ENCODE peak calls at places on chromosomes 13 and 19, in four cellular contexts. One of them, this sample, is unnamed.

GRCh38 chr13:105083986-105084385 is 1451.5 kb downstream of the EFNB2 start:
- DNase-seq in heart right ventricle: no peak
- DNase-seq in effector memory CD4-positive, alpha-beta T cell: no peak
- DNase-seq in bronchial epithelial cell: no peak
- DNase-seq in this sample: no peak

GRCh38 chr19:49157445-49158224 is at the start of gene TRPM4:
- DNase-seq in heart right ventricle: peak; percentile 96
- DNase-seq in effector memory CD4-positive, alpha-beta T cell: no peak
- DNase-seq in bronchial epithelial cell: peak; percentile 72
- DNase-seq in this sample: no peak

GRCh38 chr13:44404261-44405139 is 30.9 kb downstream of the SERP2 start:
- DNase-seq in heart right ventricle: no peak
- DNase-seq in effector memory CD4-positive, alpha-beta T cell: no peak
- DNase-seq in bronchial epithelial cell: no peak
- DNase-seq in this sample: no peak

GRCh38 chr13:89755729-89756492 is 1591.6 kb upstream of the MIR17HG start:
- DNase-seq in heart right ventricle: no peak
- DNase-seq in effector memory CD4-positive, alpha-beta T cell: no peak
- DNase-seq in bronchial epithelial cell: no peak
- DNase-seq in this sample: no peak

GRCh38 chr13:95118541-95119324 is 182.5 kb downstream of the ABCC4 start:
- DNase-seq in heart right ventricle: no peak
- DNase-seq in effector memory CD4-positive, alpha-beta T cell: no peak
- DNase-seq in bronchial epithelial cell: no peak
- DNase-seq in this sample: no peak

GRCh38 chr13:49098198-49098597 is 121.9 kb upstream of the MLNR start:
- DNase-seq in heart right ventricle: no peak
- DNase-seq in effector memory CD4-positive, alpha-beta T cell: no peak
- DNase-seq in bronchial epithelial cell: peak; percentile 95
- DNase-seq in this sample: peak; percentile 32

GRCh38 chr13:27605610-27606200 is 14.6 kb downstream of the LNX2 start:
- DNase-seq in heart right ventricle: no peak
- DNase-seq in effector memory CD4-positive, alpha-beta T cell: no peak
- DNase-seq in bronchial epithelial cell: peak; percentile 50
- DNase-seq in this sample: no peak

GRCh38 chr13:103941506-103942148 is 875.4 kb upstream of the SLC10A2 start:
- DNase-seq in heart right ventricle: no peak
- DNase-seq in effector memory CD4-positive, alpha-beta T cell: no peak
- DNase-seq in bronchial epithelial cell: peak; percentile 22
- DNase-seq in this sample: no peak

GRCh38 chr13:90750021-90750420 is 597.5 kb upstream of the MIR17HG start:
- DNase-seq in heart right ventricle: no peak
- DNase-seq in effector memory CD4-positive, alpha-beta T cell: no peak
- DNase-seq in bronchial epithelial cell: no peak
- DNase-seq in this sample: no peak

GRCh38 chr13:40120781-40121180 is 465.3 kb downstream of the COG6 start:
- DNase-seq in heart right ventricle: no peak
- DNase-seq in effector memory CD4-positive, alpha-beta T cell: no peak
- DNase-seq in bronchial epithelial cell: no peak
- DNase-seq in this sample: no peak

GRCh38 chr13:45623516-45624090 is 8.1 kb upstream of the ERICH6B start:
- DNase-seq in heart right ventricle: no peak
- DNase-seq in effector memory CD4-positive, alpha-beta T cell: no peak
- DNase-seq in bronchial epithelial cell: peak; percentile 30
- DNase-seq in this sample: no peak

GRCh38 chr13:29520671-29521070 is 74.8 kb downstream of the SLC7A1 start:
- DNase-seq in heart right ventricle: no peak
- DNase-seq in effector memory CD4-positive, alpha-beta T cell: no peak
- DNase-seq in bronchial epithelial cell: peak; percentile 52
- DNase-seq in this sample: no peak

GRCh38 chr13:90800082-90800746 is 547.3 kb upstream of the MIR17HG start:
- DNase-seq in heart right ventricle: peak; percentile 65
- DNase-seq in effector memory CD4-positive, alpha-beta T cell: no peak
- DNase-seq in bronchial epithelial cell: no peak
- DNase-seq in this sample: no peak

GRCh38 chr13:107258599-107259187 is 690.8 kb upstream of the ARGLU1 start:
- DNase-seq in heart right ventricle: no peak
- DNase-seq in effector memory CD4-positive, alpha-beta T cell: no peak
- DNase-seq in bronchial epithelial cell: peak; percentile 82
- DNase-seq in this sample: no peak

GRCh38 chr13:101489635-101490034 is 37.2 kb downstream of the ITGBL1 start:
- DNase-seq in heart right ventricle: no peak
- DNase-seq in effector memory CD4-positive, alpha-beta T cell: no peak
- DNase-seq in bronchial epithelial cell: no peak
- DNase-seq in this sample: no peak

GRCh38 chr13:75482070-75482819 is at the start of gene TBC1D4:
- DNase-seq in heart right ventricle: peak; percentile 83
- DNase-seq in effector memory CD4-positive, alpha-beta T cell: no peak
- DNase-seq in bronchial epithelial cell: peak; percentile 74
- DNase-seq in this sample: no peak

GRCh38 chr19:16715613-16716012 is 4.0 kb upstream of the NWD1 start:
- DNase-seq in heart right ventricle: no peak
- DNase-seq in effector memory CD4-positive, alpha-beta T cell: no peak
- DNase-seq in bronchial epithelial cell: no peak
- DNase-seq in this sample: no peak

GRCh38 chr13:109144693-109145437 is 515.5 kb downstream of the MYO16 start:
- DNase-seq in heart right ventricle: no peak
- DNase-seq in effector memory CD4-positive, alpha-beta T cell: no peak
- DNase-seq in bronchial epithelial cell: peak; percentile 41
- DNase-seq in this sample: no peak

GRCh38 chr13:67416047-67416925 is 186.2 kb upstream of the PCDH9 start:
- DNase-seq in heart right ventricle: no peak
- DNase-seq in effector memory CD4-positive, alpha-beta T cell: no peak
- DNase-seq in bronchial epithelial cell: no peak
- DNase-seq in this sample: no peak

GRCh38 chr19:2132731-2133490 is 18.5 kb downstream of the AP3D1 start:
- DNase-seq in heart right ventricle: peak; percentile 30
- DNase-seq in effector memory CD4-positive, alpha-beta T cell: no peak
- DNase-seq in bronchial epithelial cell: no peak
- DNase-seq in this sample: no peak
- H3K36me3 ChIP-seq in heart right ventricle: peaks cover 75% of the 10 kb centered on the region
- H3K36me3 ChIP-seq in effector memory CD4-positive, alpha-beta T cell: peaks cover 64% of the 10 kb centered on the region
- H3K36me3 ChIP-seq in bronchial epithelial cell: peaks cover 44% of the 10 kb centered on the region
- H3K36me3 ChIP-seq in this sample: peaks cover 50% of the 10 kb centered on the region

GRCh38 chr19:4664642-4665041 is 5.5 kb downstream of the MYDGF start:
- DNase-seq in heart right ventricle: no peak
- DNase-seq in effector memory CD4-positive, alpha-beta T cell: no peak
- DNase-seq in bronchial epithelial cell: no peak
- DNase-seq in this sample: no peak
- H3K36me3 ChIP-seq in heart right ventricle: peaks cover 70% of the 10 kb centered on the region
- H3K36me3 ChIP-seq in effector memory CD4-positive, alpha-beta T cell: peaks cover 64% of the 10 kb centered on the region
- H3K36me3 ChIP-seq in bronchial epithelial cell: peaks cover 36% of the 10 kb centered on the region
- H3K36me3 ChIP-seq in this sample: peaks cover 56% of the 10 kb centered on the region

GRCh38 chr19:1441677-1442438 is 3.7 kb downstream of the RPS15 start:
- DNase-seq in heart right ventricle: no peak
- DNase-seq in effector memory CD4-positive, alpha-beta T cell: no peak
- DNase-seq in bronchial epithelial cell: no peak
- DNase-seq in this sample: no peak

GRCh38 chr19:1438035-1438932 is at the start of gene RPS15:
- DNase-seq in heart right ventricle: peak; percentile 97
- DNase-seq in effector memory CD4-positive, alpha-beta T cell: peak; percentile 94
- DNase-seq in bronchial epithelial cell: peak; percentile 86
- DNase-seq in this sample: peak; percentile 90

GRCh38 chr19:1441022-1441426 is 2.8 kb downstream of the RPS15 start:
- DNase-seq in heart right ventricle: no peak
- DNase-seq in effector memory CD4-positive, alpha-beta T cell: no peak
- DNase-seq in bronchial epithelial cell: no peak
- DNase-seq in this sample: no peak

GRCh38 chr19:1438933-1439358 is 750 bp downstream of the RPS15 start:
- DNase-seq in heart right ventricle: no peak
- DNase-seq in effector memory CD4-positive, alpha-beta T cell: no peak
- DNase-seq in bronchial epithelial cell: no peak
- DNase-seq in this sample: no peak

DNA sequence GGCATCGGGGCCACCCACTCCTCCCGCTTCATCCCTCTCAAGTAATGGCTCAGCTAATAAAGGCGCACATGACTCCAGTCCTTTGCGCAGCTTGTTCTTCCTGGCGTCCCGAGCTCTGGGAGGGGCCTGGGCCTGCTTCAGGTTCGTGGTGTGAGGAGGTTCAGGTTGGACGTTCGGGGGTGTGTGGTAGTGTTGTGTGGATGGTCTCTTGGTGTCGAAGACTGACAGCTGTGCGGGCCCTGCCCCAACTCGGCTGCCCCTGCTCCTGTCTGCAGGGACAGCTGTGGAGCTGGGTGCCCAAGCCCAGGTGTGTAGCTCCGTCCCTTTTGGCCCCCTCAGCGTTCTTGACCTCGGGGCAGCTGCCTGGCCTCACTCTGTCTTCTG is 2.2 kb downstream of the RPS15 start:
- DNase-seq in heart right ventricle: no peak
- DNase-seq in effector memory CD4-positive, alpha-beta T cell: no peak
- DNase-seq in bronchial epithelial cell: no peak
- DNase-seq in this sample: no peak
- H3K36me3 ChIP-seq in heart right ventricle: peaks cover 47% of the 10 kb centered on the region
- H3K36me3 ChIP-seq in effector memory CD4-positive, alpha-beta T cell: peaks cover 36% of the 10 kb centered on the region
- H3K36me3 ChIP-seq in bronchial epithelial cell: peaks cover 16% of the 10 kb centered on the region
- H3K36me3 ChIP-seq in this sample: peaks cover 29% of the 10 kb centered on the region

DNA sequence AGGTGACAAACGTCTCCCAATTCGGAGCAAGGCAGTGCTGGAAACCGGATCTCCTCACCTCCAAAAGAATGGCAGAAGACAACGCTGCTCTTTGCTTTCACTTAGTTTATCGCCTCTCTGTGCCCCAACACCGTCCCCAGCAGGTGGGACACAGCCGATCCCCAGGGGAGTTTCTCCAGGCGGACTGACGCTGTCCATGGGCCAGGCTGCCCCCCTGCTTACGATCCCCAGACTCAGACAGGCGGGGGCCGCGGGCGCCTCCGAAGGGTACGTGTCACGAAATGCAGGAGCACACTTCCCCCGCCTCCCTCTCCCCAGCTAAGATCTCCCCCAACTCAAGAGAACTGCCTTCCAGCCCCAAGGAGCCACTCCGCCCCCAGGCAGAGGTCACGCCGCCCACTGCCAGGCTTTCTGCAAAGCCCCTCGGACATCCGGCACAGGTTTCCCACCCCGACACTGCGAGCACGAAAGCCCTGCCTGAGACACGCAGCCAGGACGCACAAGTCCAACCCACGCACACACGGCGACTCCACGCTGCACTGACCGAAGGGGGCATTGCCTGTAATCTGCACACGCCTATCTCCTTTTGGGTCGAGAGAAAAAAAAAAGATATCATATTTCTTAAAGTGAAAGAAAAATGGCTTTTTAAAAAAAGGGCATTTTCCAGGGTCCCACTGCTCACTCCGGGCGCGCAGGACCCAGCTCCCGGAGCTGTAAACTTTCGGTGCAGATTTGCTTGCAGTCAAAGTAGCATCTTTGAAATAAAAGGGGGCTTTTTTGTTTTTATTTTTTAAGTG is 1.9 kb downstream of the SPRY2 start:
- DNase-seq in heart right ventricle: peak; percentile 75
- DNase-seq in effector memory CD4-positive, alpha-beta T cell: no peak
- DNase-seq in bronchial epithelial cell: peak; percentile 55
- DNase-seq in this sample: no peak
- H3K36me3 ChIP-seq in heart right ventricle: peaks cover 35% of the 10 kb centered on the region
- H3K36me3 ChIP-seq in effector memory CD4-positive, alpha-beta T cell: no peaks in the 10 kb centered on the region
- H3K36me3 ChIP-seq in bronchial epithelial cell: peaks cover 4% of the 10 kb centered on the region
- H3K36me3 ChIP-seq in this sample: peaks cover 11% of the 10 kb centered on the region

GRCh38 chr19:4494691-4495064 is 22.6 kb downstream of the HDGFL2 start:
- DNase-seq in heart right ventricle: no peak
- DNase-seq in effector memory CD4-positive, alpha-beta T cell: no peak
- DNase-seq in bronchial epithelial cell: no peak
- DNase-seq in this sample: no peak
- H3K36me3 ChIP-seq in heart right ventricle: peaks cover 85% of the 10 kb centered on the region
- H3K36me3 ChIP-seq in effector memory CD4-positive, alpha-beta T cell: peaks cover 58% of the 10 kb centered on the region
- H3K36me3 ChIP-seq in bronchial epithelial cell: peaks cover 26% of the 10 kb centered on the region
- H3K36me3 ChIP-seq in this sample: peaks cover 19% of the 10 kb centered on the region